ENCODE peak calls at places on chromosome 9, in five cellular contexts. Q is adipocyte, O is frontal cortex, B is dermis blood vessel endothelial cell, D is NCI-H510A. G is an unnamed sample.

GRCh38 chr9:121839726-121840500 is 188.5 kb downstream of the DAB2IP start:
- DNase-seq in Q (no peak), O (no peak), B (no peak), D (no peak), G (no peak)

GRCh38 chr9:101858026-101858425 is 119.6 kb upstream of the GRIN3A start:
- DNase-seq in Q (no peak), O (no peak), B (no peak), D (no peak), G (no peak)

GRCh38 chr9:74379718-74380117 is 117.4 kb upstream of the RORB start:
- DNase-seq in Q (no peak), O (no peak), B (peak; percentile 9), D (peak; percentile 3), G (peak; percentile 39)

GRCh38 chr9:101536351-101536750 is 2.7 kb downstream of the RNF20 start:
- DNase-seq in Q (peak; percentile 29), O (no peak), B (no peak), D (no peak), G (no peak)

GRCh38 chr9:89874351-89875321 is 269.8 kb downstream of the GADD45G start:
- DNase-seq in Q (no peak), O (no peak), B (no peak), D (peak; percentile 76), G (no peak)

GRCh38 chr9:133762488-133763271 is 24.5 kb upstream of the SARDH start:
- DNase-seq in Q (no peak), O (no peak), B (no peak), D (no peak), G (no peak)

GRCh38 chr9:2933165-2934095 is 89.5 kb upstream of the PUM3 start:
- DNase-seq in Q (no peak), O (no peak), B (no peak), D (no peak), G (no peak)

GRCh38 chr9:107222020-107222522 is 61.0 kb upstream of the RAD23B start:
- DNase-seq in Q (peak; percentile 63), O (no peak), B (no peak), D (no peak), G (no peak)

GRCh38 chr9:105862002-105862401 is 167.7 kb downstream of the TMEM38B start:
- DNase-seq in Q (no peak), O (no peak), B (no peak), D (no peak), G (no peak)

GRCh38 chr9:98192503-98193335 is at the start of gene CORO2A:
- DNase-seq in Q (peak; percentile 79), O (peak; percentile 85), B (peak; percentile 75), D (peak; percentile 88), G (peak; percentile 79)

GRCh38 chr9:117415584-117415937 is 704 bp upstream of the ASTN2 start:
- DNase-seq in Q (no peak), O (peak; percentile 19), B (no peak), D (no peak), G (no peak)

GRCh38 chr9:34555002-34555348 is 32.2 kb upstream of the ENHO start:
- DNase-seq in Q (no peak), O (no peak), B (no peak), D (no peak), G (peak; percentile 94)

GRCh38 chr9:117394655-117395054 is 20.2 kb downstream of the ASTN2 start:
- DNase-seq in Q (no peak), O (no peak), B (no peak), D (no peak), G (no peak)

GRCh38 chr9:96423322-96423984 is 5.3 kb upstream of the ZNF367 start:
- DNase-seq in Q (no peak), O (no peak), B (no peak), D (no peak), G (no peak)

GRCh38 chr9:111949919-111950318 is 53.3 kb downstream of the UGCG start:
- DNase-seq in Q (no peak), O (no peak), B (peak; percentile 59), D (no peak), G (no peak)

GRCh38 chr9:82184524-82184923 is 196.0 kb downstream of the SPATA31D1 start:
- DNase-seq in Q (no peak), O (no peak), B (no peak), D (no peak), G (no peak)

GRCh38 chr9:91085499-91086291 is 276.0 kb downstream of the AUH start:
- DNase-seq in Q (no peak), O (no peak), B (no peak), D (no peak), G (no peak)

GRCh38 chr9:34714007-34714406 is 4.1 kb upstream of the CCL21 start:
- DNase-seq in Q (no peak), O (no peak), B (no peak), D (no peak), G (no peak)

GRCh38 chr9:2591967-2592366 is 29.6 kb upstream of the VLDLR start:
- DNase-seq in Q (no peak), O (no peak), B (no peak), D (no peak), G (no peak)

GRCh38 chr9:128191406-128192046 is at the start of gene CIZ1:
- DNase-seq in Q (peak; percentile 91), O (peak; percentile 89), B (peak; percentile 89), D (peak; percentile 39), G (peak; percentile 48)